ENCODE peak calls at places on chromosomes 4 and X, in five cellular contexts. U is AG08395, Q is MCF 10A, E is amniotic epithelial cell, P is GM06990. X is an unnamed sample.

GRCh38 chrX:132373610-132374009 is 115.2 kb downstream of the MBNL3 start:
- DNase-seq in Q (peak; percentile 44), P (no peak), E (no peak), U (no peak), X (no peak)

GRCh38 chrX:109635151-109635550 is 10.2 kb upstream of the KCNE5 start:
- DNase-seq in U (peak; percentile 27), P (no peak), Q (peak; percentile 31), E (peak; percentile 17), X (peak; percentile 66)

GRCh38 chr4:5568931-5569330 is 139.4 kb downstream of the EVC2 start:
- DNase-seq in U (no peak), Q (no peak), P (no peak), E (no peak), X (no peak)

GRCh38 chrX:49067285-49068120 is 6.3 kb downstream of the PRAF2 start:
- DNase-seq in E (no peak), P (no peak), U (no peak), Q (no peak), X (no peak)

GRCh38 chrX:48972214-48973164 is 845 bp upstream of the KCND1 start:
- DNase-seq in P (no peak), Q (peak; percentile 37), E (peak; percentile 35), U (peak; percentile 34), X (peak; percentile 79)

GRCh38 chrX:56569378-56570061 is 6.1 kb downstream of the UBQLN2 start:
- DNase-seq in P (peak; percentile 9), U (no peak), Q (no peak), E (no peak), X (no peak)

GRCh38 chr4:118742050-118742449 is 56.9 kb downstream of the METTL14 start:
- DNase-seq in U (no peak), E (peak; percentile 46), Q (no peak), P (no peak), X (no peak)

GRCh38 chrX:37785569-37785968 is 5.7 kb downstream of the CYBB start:
- DNase-seq in E (peak; percentile 6), Q (peak; percentile 25), P (no peak), U (no peak), X (no peak)

GRCh38 chr4:1974836-1975235 is 33.9 kb downstream of the NELFA start:
- DNase-seq in E (no peak), U (no peak), Q (no peak), P (no peak), X (no peak)

GRCh38 chrX:13894888-13895564 is 78.1 kb upstream of the GPM6B start:
- DNase-seq in U (no peak), Q (peak; percentile 55), E (no peak), P (no peak), X (no peak)

GRCh38 chr4:189021831-189022230 is 882.6 kb downstream of the TRIML1 start:
- DNase-seq in U (peak; percentile 24), E (peak; percentile 4), P (no peak), Q (peak; percentile 16), X (peak; percentile 44)

GRCh38 chr4:110501826-110502225 is 25.9 kb downstream of the ENPEP start:
- DNase-seq in Q (no peak), U (no peak), P (no peak), E (peak; percentile 44), X (no peak)

GRCh38 chrX:9464435-9465371 is at the start of gene TBL1X:
- DNase-seq in Q (no peak), E (no peak), U (peak; percentile 17), P (peak; percentile 63), X (peak; percentile 31)

GRCh38 chrX:22974616-22975015 is 25.1 kb upstream of the DDX53 start:
- DNase-seq in Q (no peak), E (no peak), P (no peak), U (no peak), X (no peak)

GRCh38 chrX:152575331-152575730 is 62.4 kb upstream of the GABRQ start:
- DNase-seq in P (no peak), Q (peak; percentile 60), U (no peak), E (no peak), X (no peak)